ENCODE peak calls at places on chromosomes 6 and 20, in four cellular contexts. X is stomach, D is cardiac muscle cell, A is uterus. I is an unnamed sample.

GRCh38 chr6:151044465-151045441 is 179.3 kb downstream of the MTHFD1L start:
- DNase-seq in X (peak; percentile 93), D (no peak), A (peak; percentile 73), I (no peak)

GRCh38 chr6:130307752-130308361 is 58.0 kb upstream of the TMEM200A start:
- DNase-seq in X (no peak), D (no peak), A (no peak), I (no peak)

GRCh38 chr6:109455502-109456282 is at the start of gene MICAL1:
- DNase-seq in X (peak; percentile 82), D (peak; percentile 65), A (peak; percentile 72), I (no peak)

GRCh38 chr6:163712569-163712966 is 298.1 kb downstream of the QKI start:
- DNase-seq in X (no peak), D (no peak), A (no peak), I (no peak)

GRCh38 chr6:79632580-79632979 is 1.5 kb downstream of the SH3BGRL2 start:
- DNase-seq in X (no peak), D (no peak), A (no peak), I (peak; percentile 12)

GRCh38 chr6:90121982-90122381 is 174.7 kb downstream of the BACH2 start:
- DNase-seq in X (no peak), D (no peak), A (no peak), I (no peak)

GRCh38 chr6:36642913-36643817 is 35.3 kb upstream of the CDKN1A start:
- DNase-seq in X (peak; percentile 95), D (peak; percentile 45), A (peak; percentile 90), I (peak; percentile 94)

GRCh38 chr6:138406443-138406842 is 2.4 kb downstream of the HEBP2 start:
- DNase-seq in X (no peak), D (no peak), A (no peak), I (no peak)

GRCh38 chr6:92623441-92623840 is 795.9 kb downstream of the EPHA7 start:
- DNase-seq in X (no peak), D (no peak), A (no peak), I (no peak)

GRCh38 chr6:169108753-169109152 is 144.9 kb downstream of the THBS2 start:
- DNase-seq in X (no peak), D (no peak), A (no peak), I (no peak)

GRCh38 chr6:44301782-44302564 is 11.2 kb downstream of the AARS2 start:
- DNase-seq in X (no peak), D (no peak), A (no peak), I (no peak)

GRCh38 chr20:54649511-54649962 is 174.1 kb downstream of the DOK5 start:
- DNase-seq in X (peak; percentile 92), D (peak; percentile 89), A (peak; percentile 67), I (no peak)

GRCh38 chr20:33882018-33882417 is 70.9 kb downstream of the CHMP4B start:
- DNase-seq in X (no peak), D (no peak), A (no peak), I (no peak)

GRCh38 chr6:42758756-42759430 is 13.0 kb upstream of the TBCC start:
- DNase-seq in X (no peak), D (no peak), A (no peak), I (no peak)

GRCh38 chr20:7754102-7754501 is 186.2 kb downstream of the HAO1 start:
- DNase-seq in X (no peak), D (no peak), A (no peak), I (no peak)

GRCh38 chr20:16209826-16210365 is 363.4 kb downstream of the KIF16B start:
- DNase-seq in X (no peak), D (no peak), A (no peak), I (no peak)

GRCh38 chr20:9699181-9699580 is 139.7 kb downstream of the PAK5 start:
- DNase-seq in X (no peak), D (no peak), A (no peak), I (no peak)

GRCh38 chr6:30685157-30685976 is 1.1 kb downstream of the PPP1R18 start:
- DNase-seq in X (no peak), D (no peak), A (peak; percentile 41), I (no peak)

GRCh38 chr20:43941476-43942212 is 27.0 kb downstream of the TOX2 start:
- DNase-seq in X (no peak), D (no peak), A (no peak), I (no peak)

GRCh38 chr6:31493875-31494694 is 3.9 kb upstream of the MICB start:
- DNase-seq in X (peak; percentile 87), D (peak; percentile 90), A (peak; percentile 70), I (peak; percentile 95)

GRCh38 chr20:31661625-31662371 is 24.1 kb downstream of the COX4I2 start:
- DNase-seq in X (peak; percentile 86), D (peak; percentile 86), A (peak; percentile 82), I (peak; percentile 95)

GRCh38 chr6:15523679-15524630 is 138.9 kb downstream of the DTNBP1 start:
- DNase-seq in X (no peak), D (no peak), A (no peak), I (no peak)

GRCh38 chr20:64164123-64164836 is at the start of gene MYT1:
- DNase-seq in X (no peak), D (no peak), A (no peak), I (no peak)

GRCh38 chr20:37275125-37275524 is 13.5 kb upstream of the GHRH start:
- DNase-seq in X (no peak), D (no peak), A (no peak), I (no peak)

GRCh38 chr6:37655666-37656065 is 42.0 kb downstream of the MDGA1 start:
- DNase-seq in X (no peak), D (no peak), A (no peak), I (no peak)

GRCh38 chr20:7893019-7893730 is 47.1 kb downstream of the HAO1 start:
- DNase-seq in X (no peak), D (no peak), A (no peak), I (no peak)

GRCh38 chr20:39910536-39910935 is 778.5 kb downstream of the MAFB start:
- DNase-seq in X (no peak), D (no peak), A (no peak), I (no peak)

GRCh38 chr20:59696476-59696875 is 92.1 kb downstream of the PHACTR3 start:
- DNase-seq in X (no peak), D (no peak), A (no peak), I (no peak)

GRCh38 chr6:36907781-36908180 is 22.0 kb downstream of the C6orf89 start:
- DNase-seq in X (peak; percentile 90), D (no peak), A (no peak), I (no peak)

GRCh38 chr20:13098720-13099355 is 90.1 kb downstream of the SPTLC3 start:
- DNase-seq in X (no peak), D (no peak), A (no peak), I (no peak)

GRCh38 chr6:87755697-87756671 is 54.0 kb upstream of the AKIRIN2 start:
- DNase-seq in X (no peak), D (no peak), A (no peak), I (no peak)

GRCh38 chr20:3800256-3800877 is 4.3 kb downstream of the CDC25B start:
- DNase-seq in X (no peak), D (no peak), A (no peak), I (no peak)

GRCh38 chr20:52965380-52965779 is 6.8 kb upstream of the TSHZ2 start:
- DNase-seq in X (no peak), D (no peak), A (no peak), I (no peak)

GRCh38 chr20:52962183-52962582 is 10.0 kb upstream of the TSHZ2 start:
- DNase-seq in X (no peak), D (no peak), A (no peak), I (no peak)

GRCh38 chr20:52971498-52972189 is 514 bp upstream of the TSHZ2 start:
- DNase-seq in X (no peak), D (no peak), A (no peak), I (peak; percentile 75)

DNA sequence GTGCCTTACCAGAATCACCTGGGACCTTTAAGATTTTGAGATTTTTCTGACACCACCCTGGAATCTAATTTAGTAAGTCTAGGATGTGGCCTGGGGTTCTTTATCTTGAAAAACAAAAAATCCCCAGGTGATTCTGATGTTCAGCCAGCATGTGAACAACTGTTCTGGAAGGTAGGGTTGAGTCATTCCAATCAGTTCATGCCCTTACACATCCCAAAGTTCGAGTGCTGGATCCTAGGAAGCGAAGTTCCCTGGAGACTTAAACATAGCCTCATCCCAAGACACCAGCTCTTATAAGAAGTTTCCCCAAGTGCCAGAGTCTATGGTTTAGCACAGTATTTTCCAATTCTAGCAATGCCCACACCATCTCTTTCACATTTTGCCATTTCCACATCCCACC is 6.3 kb upstream of the TSHZ2 start:
- DNase-seq in X (no peak), D (no peak), A (no peak), I (peak; percentile 42)
- H3K27ac ChIP-seq in X (no peak overlapping the region), D (no peak overlapping the region), A (no peak overlapping the region), I (no peak overlapping the region)

DNA sequence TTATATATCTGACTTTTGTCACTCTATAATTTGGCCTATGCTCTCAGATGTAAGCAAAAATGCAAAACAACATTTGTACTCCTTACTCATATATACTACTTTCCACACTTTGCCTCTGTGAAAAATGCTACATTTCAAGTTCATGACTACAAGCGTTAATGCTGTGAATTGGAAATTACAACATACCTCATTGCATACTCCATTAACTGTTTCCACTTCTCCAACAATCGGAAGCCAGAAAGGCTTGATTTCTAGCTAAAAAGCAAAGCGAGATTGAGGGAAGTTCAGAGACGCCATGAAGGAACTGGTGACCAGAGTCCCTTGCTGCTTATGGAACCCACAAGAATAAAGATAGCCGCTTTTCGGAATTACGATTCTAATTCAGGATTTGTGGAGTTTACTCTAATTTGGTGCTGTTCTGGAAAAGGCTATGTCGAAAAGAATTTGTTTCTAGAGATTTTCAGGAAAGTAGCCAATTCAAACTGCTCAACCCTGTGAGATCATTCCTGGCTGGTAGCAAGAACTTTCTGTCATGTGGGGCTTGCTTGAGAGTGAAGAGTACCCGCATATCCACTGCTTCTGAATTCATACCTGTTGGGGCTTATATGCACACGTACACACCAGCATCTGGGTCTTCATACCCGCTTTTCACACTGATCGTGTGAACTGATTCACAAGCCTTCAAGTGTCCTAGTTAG is 98.0 kb upstream of the CITED2 start:
- DNase-seq in X (no peak), D (no peak), A (no peak), I (no peak)
- TF ChIP-seq CTCF in X (no peak), D (no peak), A (no peak), I (no peak)

DNA sequence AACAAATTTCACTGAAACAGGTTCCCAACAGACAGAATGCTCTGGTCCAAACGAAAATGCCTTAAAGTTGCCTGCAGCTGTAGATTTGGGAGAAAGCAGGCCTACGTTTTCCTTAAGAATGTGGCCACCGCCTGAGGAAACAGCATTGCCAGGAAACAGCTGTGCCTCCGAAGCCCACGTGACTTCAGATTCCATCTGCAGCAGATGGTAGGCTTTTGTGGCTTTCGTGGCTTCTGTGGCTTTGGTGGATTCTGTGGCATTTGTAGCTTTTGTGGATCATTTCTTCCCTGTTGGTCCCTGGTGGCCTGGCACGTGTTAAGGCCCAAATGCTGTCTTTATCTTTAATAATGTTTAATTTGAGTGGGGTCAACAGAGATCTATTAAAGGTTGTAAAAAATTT is 222.9 kb downstream of the TTLL2 start:
- DNase-seq in X (no peak), D (no peak), A (no peak), I (no peak)
- H3K4me1 ChIP-seq in X (peaks cover 12% of the 10 kb centered on the region), D (no peaks in the 10 kb centered on the region), A (peaks cover 8% of the 10 kb centered on the region), I (peaks cover 39% of the 10 kb centered on the region)

DNA sequence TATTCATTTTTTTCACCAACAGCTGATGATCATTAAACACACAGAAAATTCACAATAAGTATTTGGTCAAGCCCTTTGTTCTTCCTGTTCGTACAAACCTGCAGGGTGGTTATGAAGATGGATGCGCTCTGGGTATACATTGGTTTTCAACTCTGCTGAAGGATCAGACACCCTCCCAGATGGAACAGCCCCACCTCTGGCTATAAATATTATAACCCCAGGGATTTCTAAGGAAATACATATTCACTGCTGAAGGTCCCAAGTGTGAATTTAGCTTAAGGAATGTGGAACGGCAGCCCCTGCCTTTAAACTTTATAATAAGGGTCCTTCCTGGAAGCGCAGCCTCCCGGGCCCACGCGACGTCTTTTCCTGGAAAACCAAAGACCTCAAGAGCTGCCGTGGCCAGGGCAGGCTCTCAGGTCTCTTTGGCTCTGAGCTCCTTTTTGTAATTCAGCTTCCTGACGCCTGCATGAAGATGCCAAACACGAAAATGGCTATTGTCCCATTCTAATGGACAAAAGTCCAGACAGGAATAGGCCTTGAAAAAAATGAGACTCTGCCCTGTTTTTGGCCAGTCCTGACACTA is 172.4 kb upstream of the SSTR4 start:
- DNase-seq in X (no peak), D (no peak), A (no peak), I (no peak)
- H3K27ac ChIP-seq in X (no peak overlapping the region), D (no peak overlapping the region), A (peak overlapping the region; percentile 47), I (peak overlapping the region; percentile 32)

I was measured in esophagus muscularis mucosa.